ENCODE peak calls at places on chromosomes 16 and 17, in nine cellular contexts. S, X, D, B, C, Y, J, V and L are unnamed samples. For H3K4me1, the result is how much of the 10 kb centered on the place peaks cover.

GRCh38 chr17:58330997-58331814 is 2.6 kb upstream of the TSPOAP1 start:
- DNase-seq in S (peak), X (peak), D (no peak), B (no peak), C (no peak), Y (peak), J (no peak), V (no peak), L (no peak)

GRCh38 chr17:38464723-38465419 is 36.6 kb downstream of the ARHGAP23 start:
- DNase-seq in S (peak), X (peak), D (peak), B (peak), C (peak), Y (peak), J (peak), V (no peak), L (peak)

GRCh38 chr17:192666-193425 is 11.4 kb upstream of the DOC2B start:
- DNase-seq in S (no peak), X (no peak), D (no peak), B (no peak), C (no peak), Y (no peak), J (no peak), V (no peak), L (no peak)

GRCh38 chr16:56625140-56625942 is at the start of gene MT1E:
- DNase-seq in S (peak), X (peak), D (peak), B (no peak), C (peak), Y (no peak), J (peak), V (no peak), L (peak)

GRCh38 chr16:3071655-3072054 is 6.2 kb downstream of the IL32 start:
- DNase-seq in S (no peak), X (no peak), D (no peak), B (no peak), C (no peak), Y (no peak), J (no peak), V (no peak), L (no peak)

GRCh38 chr17:80429356-80430275 is 14.6 kb downstream of the ENDOV start:
- DNase-seq in S (no peak), X (no peak), D (no peak), B (no peak), C (no peak), Y (no peak), J (no peak), V (no peak), L (no peak)

GRCh38 chr17:73976676-73977521 is 226.6 kb upstream of the RPL38 start:
- DNase-seq in S (no peak), X (no peak), D (no peak), B (no peak), C (no peak), Y (peak), J (no peak), V (no peak), L (no peak)

GRCh38 chr17:27944546-27945332 is 51.6 kb upstream of the LYRM9 start:
- DNase-seq in S (no peak), X (no peak), D (no peak), B (no peak), C (no peak), Y (no peak), J (no peak), V (peak), L (no peak)

GRCh38 chr17:72953621-72954020 is 138.9 kb downstream of the SLC39A11 start:
- DNase-seq in S (no peak), X (no peak), D (no peak), B (no peak), C (no peak), Y (no peak), J (no peak), V (no peak), L (no peak)

GRCh38 chr17:49567104-49567521 is 8.6 kb upstream of the NXPH3 start:
- DNase-seq in S (no peak), X (no peak), D (peak), B (no peak), C (no peak), Y (no peak), J (no peak), V (no peak), L (no peak)

GRCh38 chr16:11271610-11272009 is 1.8 kb downstream of the PRM3 start:
- DNase-seq in S (no peak), X (no peak), D (no peak), B (no peak), C (no peak), Y (no peak), J (no peak), V (no peak), L (no peak)

GRCh38 chr16:67653131-67654068 is 6.7 kb downstream of the ACD start:
- DNase-seq in S (no peak), X (no peak), D (peak), B (no peak), C (no peak), Y (peak), J (no peak), V (no peak), L (no peak)

GRCh38 chr17:48127371-48128051 is 19.9 kb downstream of the SNX11 start:
- DNase-seq in S (no peak), X (no peak), D (no peak), B (peak), C (no peak), Y (no peak), J (no peak), V (no peak), L (no peak)

GRCh38 chr17:77204531-77204930 is 63.8 kb downstream of the SEC14L1 start:
- DNase-seq in S (no peak), X (no peak), D (no peak), B (no peak), C (no peak), Y (no peak), J (no peak), V (no peak), L (no peak)

GRCh38 chr17:21295036-21295952 is 10.8 kb downstream of the MAP2K3 start:
- DNase-seq in S (peak), X (peak), D (no peak), B (peak), C (no peak), Y (no peak), J (no peak), V (no peak), L (no peak)

GRCh38 chr17:1643999-1644492 is 1.5 kb downstream of the SCARF1 start:
- DNase-seq in S (no peak), X (no peak), D (no peak), B (no peak), C (no peak), Y (no peak), J (no peak), V (no peak), L (no peak)

GRCh38 chr16:68668266-68668665 is 23.2 kb downstream of the CDH3 start:
- DNase-seq in S (no peak), X (no peak), D (no peak), B (no peak), C (no peak), Y (no peak), J (no peak), V (peak), L (no peak)

GRCh38 chr16:78503501-78504110 is 404.2 kb downstream of the WWOX start:
- DNase-seq in S (peak), X (peak), D (no peak), B (peak), C (no peak), Y (peak), J (peak), V (no peak), L (peak)

GRCh38 chr17:21215935-21216334 is 2.0 kb upstream of the TMEM11 start:
- DNase-seq in S (no peak), X (no peak), D (no peak), B (no peak), C (no peak), Y (no peak), J (no peak), V (no peak), L (no peak)

GRCh38 chr16:19284207-19284606 is 1.3 kb upstream of the CLEC19A start:
- DNase-seq in S (peak), X (no peak), D (no peak), B (peak), C (no peak), Y (no peak), J (no peak), V (no peak), L (no peak)

GRCh38 chr17:74840989-74841666 is 18.6 kb downstream of the GRIN2C start:
- DNase-seq in S (no peak), X (peak), D (peak), B (no peak), C (no peak), Y (peak), J (peak), V (no peak), L (peak)

GRCh38 chr17:45318561-45319230 is 1.9 kb upstream of the MAP3K14 start:
- DNase-seq in S (peak), X (no peak), D (no peak), B (no peak), C (no peak), Y (no peak), J (no peak), V (no peak), L (no peak)
- H3K4me1 ChIP-seq in S (half or more), X (half or more), D (under half), B (half or more), C (half or more), Y (under half), J (half or more), V (under half), L (under half)

GRCh38 chr17:17983776-17984175 is 11.1 kb downstream of the DRC3 start:
- DNase-seq in S (no peak), X (no peak), D (no peak), B (no peak), C (no peak), Y (no peak), J (no peak), V (no peak), L (no peak)

GRCh38 chr17:17985153-17985552 is 12.5 kb downstream of the DRC3 start:
- DNase-seq in S (no peak), X (no peak), D (no peak), B (no peak), C (no peak), Y (no peak), J (no peak), V (no peak), L (no peak)

GRCh38 chr17:17987187-17987896 is 14.7 kb downstream of the DRC3 start:
- DNase-seq in S (no peak), X (no peak), D (no peak), B (no peak), C (no peak), Y (no peak), J (no peak), V (no peak), L (no peak)

GRCh38 chr17:17983376-17983775 is 10.7 kb downstream of the DRC3 start:
- DNase-seq in S (peak), X (peak), D (no peak), B (no peak), C (no peak), Y (no peak), J (no peak), V (no peak), L (no peak)

GRCh38 chr17:17985555-17985954 is 12.9 kb downstream of the DRC3 start:
- DNase-seq in S (no peak), X (no peak), D (no peak), B (peak), C (no peak), Y (no peak), J (no peak), V (no peak), L (no peak)
- TF ChIP-seq CTCF in S (no peak), X (no peak), D (no peak), B (peak), C (no peak), Y (peak), J (no peak), V (peak), L (no peak)

DNA sequence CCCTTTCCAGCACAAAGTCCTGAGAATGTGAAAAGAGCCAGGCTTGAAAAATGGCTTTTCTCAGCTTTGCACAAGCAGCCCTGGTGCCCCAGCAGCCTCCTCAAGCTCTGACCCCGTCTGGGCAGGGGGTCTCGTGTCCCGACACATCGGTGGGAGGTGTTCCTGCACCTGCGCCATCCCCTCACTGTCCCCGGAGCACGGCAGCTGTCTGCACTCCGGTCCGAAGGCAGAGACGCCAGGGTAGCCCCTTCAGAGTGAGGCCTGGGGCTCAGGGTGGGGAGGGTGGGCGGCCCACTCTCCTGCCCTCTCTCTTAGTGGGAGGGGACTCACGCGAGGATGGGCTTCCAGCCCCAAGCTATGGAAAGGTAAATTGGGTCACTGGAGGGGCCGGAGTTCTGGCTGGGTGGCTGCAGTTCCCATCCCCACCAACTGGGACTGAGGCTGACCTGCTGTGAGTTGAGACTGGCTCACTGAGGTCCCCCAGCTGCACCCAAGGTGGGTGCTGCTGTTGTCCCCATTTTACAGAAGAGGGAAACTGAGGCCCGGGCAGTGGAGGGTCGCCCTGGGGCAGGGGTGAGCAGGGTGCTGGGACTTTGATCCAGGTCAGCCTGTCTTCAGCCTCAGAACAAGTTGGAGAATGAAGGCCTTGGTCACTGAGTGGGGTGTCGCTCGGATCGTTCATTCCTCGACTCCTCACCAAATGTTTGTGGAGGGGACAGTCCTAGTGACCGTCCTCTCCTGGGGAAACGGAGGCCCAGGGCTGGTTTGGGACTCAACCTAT is 2.3 kb upstream of the BAIAP3 start:
- DNase-seq in S (no peak), X (no peak), D (no peak), B (no peak), C (no peak), Y (no peak), J (no peak), V (no peak), L (no peak)
- TF ChIP-seq EP300 in S (no peak), X (no peak), D (no peak), B (no peak), C (no peak), Y (no peak), J (no peak), V (no peak), L (no peak)

DNA sequence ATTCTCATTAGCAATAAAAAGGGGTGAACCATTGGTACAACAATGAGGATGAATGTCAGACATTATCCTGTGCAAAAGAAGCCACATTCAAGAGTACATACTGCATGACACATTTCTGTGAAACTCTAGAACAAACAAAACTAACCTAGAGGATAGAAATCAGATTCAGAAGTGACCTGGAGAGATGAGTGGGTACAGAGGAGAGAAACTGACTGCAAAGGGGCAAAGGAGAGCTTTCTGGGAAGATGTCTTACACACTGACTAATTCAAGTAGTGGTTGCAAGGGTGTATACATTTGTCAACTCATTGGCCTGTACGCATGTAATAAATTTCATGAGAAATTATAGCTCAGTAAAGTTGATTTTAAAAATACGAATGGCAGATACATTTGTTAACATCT is 115.6 kb downstream of the GAS7 start:
- DNase-seq in S (no peak), X (no peak), D (no peak), B (no peak), C (no peak), Y (no peak), J (no peak), V (no peak), L (no peak)
- H3K4me1 ChIP-seq in S (under half), X (under half), D (under half), B (under half), C (under half), Y (under half), J (under half), V (under half), L (under half)

GRCh38 chr16:7624871-7625766 is 292.5 kb downstream of the RBFOX1 start:
- DNase-seq in S (no peak), X (no peak), D (no peak), B (no peak), C (no peak), Y (no peak), J (no peak), V (no peak), L (no peak)
- TF ChIP-seq CTCF in S (no peak), X (no peak), D (no peak), B (no peak), C (no peak), Y (no peak), J (no peak), V (no peak), L (no peak)

GRCh38 chr17:63232565-63233310 is 213.4 kb downstream of the CYB561 start:
- DNase-seq in S (no peak), X (no peak), D (no peak), B (peak), C (no peak), Y (no peak), J (no peak), V (no peak), L (no peak)
- TF ChIP-seq EP300 in S (no peak), X (no peak), D (no peak), B (no peak), C (no peak), Y (no peak), J (no peak), V (no peak), L (no peak)

GRCh38 chr17:45225051-45225700 is 3.5 kb downstream of the FMNL1 start:
- DNase-seq in S (no peak), X (no peak), D (no peak), B (peak), C (no peak), Y (no peak), J (no peak), V (no peak), L (no peak)
- H3K4me1 ChIP-seq in S (half or more), X (under half), D (under half), B (half or more), C (half or more), Y (half or more), J (under half), V (half or more), L (under half)

GRCh38 chr17:15261063-15261817 is 3.9 kb downstream of the PMP22 start:
- DNase-seq in S (peak), X (peak), D (no peak), B (peak), C (no peak), Y (peak), J (peak), V (no peak), L (no peak)
- TF ChIP-seq CTCF in S (no peak), X (no peak), D (no peak), B (peak), C (no peak), Y (no peak), J (no peak), V (no peak), L (peak)

DNA sequence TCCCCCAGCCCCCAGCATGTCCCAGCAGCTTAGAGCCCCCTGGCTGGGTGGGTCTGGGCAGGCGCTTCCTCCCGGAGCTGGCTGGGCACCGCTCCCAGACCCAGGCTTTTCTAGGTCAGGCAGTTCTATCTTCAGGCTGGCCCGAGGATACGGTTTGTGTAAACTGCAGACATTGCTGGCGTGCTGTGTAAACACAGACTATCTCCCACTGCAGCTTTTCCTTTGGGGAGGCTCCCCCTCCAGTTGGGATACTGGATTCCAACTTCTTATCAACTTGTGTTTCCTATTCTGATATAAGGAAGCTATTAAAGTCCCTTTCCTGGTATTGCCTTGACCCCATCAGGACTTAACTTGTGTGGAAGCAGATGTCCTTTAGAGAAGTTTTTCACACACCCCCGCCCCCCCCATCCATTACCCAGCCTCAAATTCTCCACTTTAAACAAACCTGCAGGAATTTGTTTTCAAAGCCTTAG is 18.3 kb upstream of the GNA13 start:
- DNase-seq in S (no peak), X (peak), D (peak), B (peak), C (no peak), Y (peak), J (peak), V (no peak), L (no peak)
- TF ChIP-seq EP300 in S (no peak), X (no peak), D (no peak), B (no peak), C (no peak), Y (peak), J (no peak), V (no peak), L (no peak)